ENCODE peak calls at places on chromosomes 5 and 9, in four cellular contexts. F, B, H and E are unnamed samples.
A peak's percentile ranks its signal among the peaks of the same experiment; 100 is the strongest.

GRCh38 chr5:94422819-94423218 is 195.6 kb downstream of the KIAA0825 start:
- DNase-seq in F (no peak), B (no peak), H (peak; percentile 85), E (no peak)

GRCh38 chr9:130658893-130659698 is 5.3 kb upstream of the PRDM12 start:
- DNase-seq in F (no peak), B (no peak), H (no peak), E (no peak)

GRCh38 chr5:7813007-7813406 is 37.9 kb downstream of the CFAP90 start:
- DNase-seq in F (no peak), B (no peak), H (no peak), E (no peak)

GRCh38 chr9:3906437-3907213 is 380.8 kb upstream of the RFX3 start:
- DNase-seq in F (no peak), B (no peak), H (peak; percentile 98), E (no peak)

GRCh38 chr9:69573666-69574456 is 98.3 kb downstream of the APBA1 start:
- DNase-seq in F (no peak), B (no peak), H (peak; percentile 87), E (no peak)

GRCh38 chr5:178114325-178115135 is 1.2 kb downstream of the N4BP3 start:
- DNase-seq in F (peak; percentile 60), B (peak; percentile 54), H (no peak), E (peak; percentile 28)

GRCh38 chr5:160524827-160525226 is 103.2 kb downstream of the PTTG1 start:
- DNase-seq in F (no peak), B (no peak), H (no peak), E (no peak)

GRCh38 chr5:134600600-134600999 is 32.0 kb downstream of the SAR1B start:
- DNase-seq in F (no peak), B (no peak), H (peak; percentile 89), E (no peak)

GRCh38 chr9:92666236-92666635 is 3.7 kb downstream of the IPPK start:
- DNase-seq in F (no peak), B (no peak), H (no peak), E (no peak)

GRCh38 chr5:171714286-171714685 is 71.3 kb upstream of the SMIM23 start:
- DNase-seq in F (no peak), B (no peak), H (no peak), E (no peak)

GRCh38 chr5:158538506-158539074 is 561.1 kb downstream of the EBF1 start:
- DNase-seq in F (no peak), B (no peak), H (no peak), E (no peak)

GRCh38 chr9:93091453-93092081 is 4.5 kb upstream of the CARD19 start:
- DNase-seq in F (no peak), B (peak; percentile 28), H (peak; percentile 91), E (peak; percentile 48)

GRCh38 chr9:78213696-78214095 is 22.2 kb upstream of the CEP78 start:
- DNase-seq in F (no peak), B (no peak), H (peak; percentile 57), E (no peak)

GRCh38 chr5:35736280-35736679 is 118.6 kb downstream of the SPEF2 start:
- DNase-seq in F (no peak), B (no peak), H (no peak), E (no peak)

DNA sequence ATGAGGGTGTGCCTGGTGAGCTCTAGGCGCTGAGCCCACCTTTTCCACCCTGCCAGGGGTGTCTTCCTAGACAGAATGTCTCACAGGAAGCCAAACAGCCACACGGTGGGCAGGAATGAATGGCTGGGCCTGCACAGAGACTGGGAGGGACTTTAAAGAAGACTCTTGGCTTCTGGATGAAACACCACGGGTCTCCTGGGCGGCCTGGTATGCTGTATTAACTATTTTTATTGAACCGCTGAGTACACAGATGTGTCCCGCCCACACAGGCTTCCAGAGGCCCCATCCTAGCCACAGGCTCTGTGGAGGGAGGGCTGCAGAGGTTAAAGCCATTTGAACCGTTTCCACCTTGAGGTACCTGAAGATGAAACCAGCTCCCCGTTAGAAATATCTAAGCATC is 115.2 kb upstream of the CXCL14 start:
- DNase-seq in F (no peak), B (no peak), H (no peak), E (no peak)
- H3K27me3 ChIP-seq in F (no peaks in the 10 kb centered on the region), B (no peaks in the 10 kb centered on the region), H (no peaks in the 10 kb centered on the region), E (peaks cover 7% of the 10 kb centered on the region)

GRCh38 chr5:1931590-1932138 is 48.9 kb upstream of the IRX4 start:
- DNase-seq in F (peak; percentile 39), B (no peak), H (no peak), E (no peak)

GRCh38 chr5:1933364-1934055 is 50.8 kb upstream of the IRX4 start:
- DNase-seq in F (no peak), B (no peak), H (no peak), E (no peak)

GRCh38 chr5:1929108-1929991 is 46.6 kb upstream of the IRX4 start:
- DNase-seq in F (no peak), B (no peak), H (no peak), E (no peak)

GRCh38 chr5:1930880-1931589 is 48.3 kb upstream of the IRX4 start:
- DNase-seq in F (no peak), B (no peak), H (no peak), E (no peak)

GRCh38 chr5:1930501-1930879 is 47.8 kb upstream of the IRX4 start:
- DNase-seq in F (no peak), B (no peak), H (no peak), E (no peak)
- H3K27me3 ChIP-seq in F (no peaks in the 10 kb centered on the region), B (peaks cover 17% of the 10 kb centered on the region), H (peaks cover 6% of the 10 kb centered on the region), E (peaks cover 61% of the 10 kb centered on the region)

DNA sequence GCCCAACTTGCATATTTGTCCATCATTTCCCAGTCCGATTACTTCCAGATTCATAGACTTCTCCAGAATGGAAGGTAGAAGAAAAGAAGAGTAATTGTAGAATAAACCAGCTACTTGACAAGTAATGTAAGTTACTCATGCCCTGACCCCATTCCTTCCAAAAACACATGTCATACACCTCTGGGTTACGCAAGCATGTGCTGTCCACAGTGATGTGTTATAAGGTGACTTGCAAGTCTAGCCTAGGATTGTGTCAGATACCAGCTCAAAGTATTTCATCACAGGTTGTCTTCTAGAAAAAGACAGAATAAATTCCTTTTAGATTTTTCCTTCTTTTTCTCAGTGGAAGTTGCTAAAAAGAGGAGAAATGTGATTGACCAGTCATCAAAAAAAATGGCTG is 8.1 kb upstream of the TLR4 start:
- DNase-seq in F (no peak), B (no peak), H (no peak), E (no peak)
- H3K27me3 ChIP-seq in F (no peaks in the 10 kb centered on the region), B (no peaks in the 10 kb centered on the region), H (no peaks in the 10 kb centered on the region), E (no peaks in the 10 kb centered on the region)

DNA sequence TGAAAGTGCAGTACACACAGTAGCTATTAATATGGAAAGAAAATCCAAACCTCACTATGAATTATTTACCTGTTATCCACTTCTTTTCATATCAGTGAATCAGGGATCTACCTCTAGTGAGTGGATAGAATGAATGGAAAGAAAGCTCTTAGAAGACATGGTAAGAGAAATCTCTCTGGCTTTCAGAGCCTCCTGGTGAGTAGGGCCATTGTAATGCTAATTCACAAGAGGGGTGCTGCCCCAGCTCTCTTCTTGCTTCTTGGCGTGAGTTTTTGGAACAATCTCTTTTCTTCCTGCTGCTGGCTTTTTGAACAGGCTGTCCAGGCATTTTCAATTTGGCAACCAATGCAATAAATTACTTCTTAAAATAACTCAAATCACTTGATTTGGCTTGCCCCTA is 49.9 kb upstream of the KCNN2 start:
- DNase-seq in F (no peak), B (no peak), H (no peak), E (no peak)
- H3K27me3 ChIP-seq in F (no peaks in the 10 kb centered on the region), B (no peaks in the 10 kb centered on the region), H (no peaks in the 10 kb centered on the region), E (no peaks in the 10 kb centered on the region)

GRCh38 chr5:41695920-41696582 is 174.2 kb downstream of the OXCT1 start:
- DNase-seq in F (no peak), B (no peak), H (no peak), E (no peak)
- H3K27me3 ChIP-seq in F (no peaks in the 10 kb centered on the region), B (no peaks in the 10 kb centered on the region), H (no peaks in the 10 kb centered on the region), E (no peaks in the 10 kb centered on the region)

DNA sequence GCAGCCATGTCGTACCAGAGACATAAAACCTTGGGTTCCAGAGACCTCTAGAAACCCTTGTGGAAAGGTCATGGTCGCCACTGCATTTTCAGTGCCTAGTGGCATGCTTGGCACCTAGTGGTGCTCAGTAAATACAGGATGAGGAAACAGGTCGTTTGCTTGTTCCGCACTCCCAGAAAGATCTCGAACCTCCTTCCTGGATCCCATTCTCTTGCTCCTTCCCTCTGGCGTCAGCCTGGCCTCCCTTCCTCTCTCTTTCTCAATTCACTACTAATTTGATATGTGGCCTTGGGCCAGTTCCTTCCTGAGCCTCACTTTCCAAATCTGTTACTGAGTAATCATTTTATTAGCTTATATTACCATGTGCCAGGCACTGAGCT is 4.4 kb downstream of the NDST1 start:
- DNase-seq in F (peak; percentile 55), B (peak; percentile 79), H (no peak), E (no peak)
- H3K27me3 ChIP-seq in F (no peaks in the 10 kb centered on the region), B (no peaks in the 10 kb centered on the region), H (no peaks in the 10 kb centered on the region), E (no peaks in the 10 kb centered on the region)

GRCh38 chr5:77628840-77629552 is 9.5 kb downstream of the OTP start:
- DNase-seq in F (no peak), B (no peak), H (no peak), E (no peak)

GRCh38 chr5:77631166-77631582 is 7.3 kb downstream of the OTP start:
- DNase-seq in F (no peak), B (no peak), H (no peak), E (no peak)

GRCh38 chr5:77630246-77631165 is 8.0 kb downstream of the OTP start:
- DNase-seq in F (peak; percentile 43), B (peak; percentile 56), H (peak; percentile 15), E (no peak)

GRCh38 chr5:77627869-77628674 is 10.4 kb downstream of the OTP start:
- DNase-seq in F (no peak), B (no peak), H (no peak), E (no peak)

DNA sequence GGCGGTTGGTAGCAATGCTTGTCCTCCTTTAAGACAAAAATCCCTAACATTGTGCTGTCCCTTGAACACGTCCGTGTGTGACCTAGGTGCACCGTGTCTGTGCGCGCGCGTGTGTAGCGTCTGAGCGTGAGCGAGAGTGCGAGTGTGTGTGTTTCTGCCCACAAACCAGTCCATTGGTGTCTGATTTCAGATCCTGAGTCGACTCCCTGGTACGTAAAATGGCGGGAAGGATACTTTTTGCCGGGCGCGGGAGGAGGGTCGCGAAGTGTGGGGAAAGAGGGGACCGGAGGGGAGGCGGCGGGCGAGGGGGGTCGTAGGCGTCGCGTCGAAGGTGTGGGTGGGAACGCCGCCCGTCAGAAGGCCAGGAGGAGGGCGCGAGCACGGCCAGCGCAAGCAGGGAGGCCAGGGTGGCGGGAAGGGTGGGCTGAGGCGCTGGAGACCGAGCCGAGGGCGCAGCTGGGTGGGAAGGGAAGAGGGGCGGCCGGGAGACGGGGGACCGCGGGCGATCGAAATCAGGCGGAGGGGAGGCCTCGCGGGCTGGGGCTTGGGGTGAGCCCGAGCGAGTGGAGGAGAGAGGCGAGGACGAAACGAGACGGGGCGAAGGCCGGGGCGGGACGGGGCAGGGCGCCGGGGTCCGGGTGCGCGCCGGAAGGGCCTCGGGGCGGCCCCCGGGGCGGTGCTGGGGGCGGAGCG is 8.8 kb downstream of the OTP start:
- DNase-seq in F (no peak), B (no peak), H (no peak), E (no peak)
- H3K27me3 ChIP-seq in F (peaks cover 46% of the 10 kb centered on the region), B (peaks cover 69% of the 10 kb centered on the region), H (peaks cover 58% of the 10 kb centered on the region), E (peaks cover 89% of the 10 kb centered on the region)

GRCh38 chr5:113804264-113804663 is 290.8 kb downstream of the YTHDC2 start:
- DNase-seq in F (no peak), B (no peak), H (peak; percentile 3), E (no peak)

GRCh38 chr5:113806250-113806649 is 292.8 kb downstream of the YTHDC2 start:
- DNase-seq in F (no peak), B (no peak), H (peak; percentile 75), E (no peak)

GRCh38 chr5:113804943-113805342 is 291.4 kb downstream of the YTHDC2 start:
- DNase-seq in F (no peak), B (no peak), H (no peak), E (no peak)

GRCh38 chr5:113800686-113801085 is 287.2 kb downstream of the YTHDC2 start:
- DNase-seq in F (no peak), B (no peak), H (no peak), E (no peak)
- H3K27me3 ChIP-seq in F (no peaks in the 10 kb centered on the region), B (no peaks in the 10 kb centered on the region), H (no peaks in the 10 kb centered on the region), E (no peaks in the 10 kb centered on the region)